ENCODE peak calls at places on chromosomes 11 and 22, in four cellular contexts. R, D, U and E are unnamed samples.

GRCh38 chr11:96265972-96266371 is 77.0 kb downstream of the MAML2 start:
- DNase-seq in R (no peak), D (no peak), U (no peak), E (no peak)

GRCh38 chr11:8531312-8531711 is 62.7 kb downstream of the STK33 start:
- DNase-seq in R (no peak), D (no peak), U (no peak), E (no peak)

GRCh38 chr11:35033011-35033410 is 106.0 kb upstream of the CD44 start:
- DNase-seq in R (no peak), D (no peak), U (no peak), E (no peak)

GRCh38 chr11:132054822-132055221 is 684.4 kb downstream of the NTM start:
- DNase-seq in R (peak), D (no peak), U (no peak), E (peak)

GRCh38 chr11:36360833-36361232 is 64.7 kb downstream of the PRR5L start:
- DNase-seq in R (no peak), D (no peak), U (no peak), E (peak)

GRCh38 chr11:11806586-11806985 is 35.2 kb upstream of the USP47 start:
- DNase-seq in R (no peak), D (no peak), U (no peak), E (no peak)

GRCh38 chr11:116715383-116715782 is 57.4 kb downstream of the BUD13 start:
- DNase-seq in R (no peak), D (no peak), U (no peak), E (no peak)

GRCh38 chr11:19808076-19808911 is 95.7 kb downstream of the NAV2 start:
- DNase-seq in R (no peak), D (no peak), U (no peak), E (peak)

GRCh38 chr11:6411594-6412031 is 7.3 kb downstream of the APBB1 start:
- DNase-seq in R (no peak), D (no peak), U (no peak), E (no peak)

GRCh38 chr11:75389276-75389605 is 10.1 kb upstream of the RPS3 start:
- DNase-seq in R (no peak), D (no peak), U (no peak), E (no peak)

GRCh38 chr11:1838077-1838425 is 730 bp upstream of the TNNI2 start:
- DNase-seq in R (no peak), D (no peak), U (no peak), E (no peak)

GRCh38 chr11:1643146-1643690 is 13.6 kb downstream of the KRTAP5-5 start:
- DNase-seq in R (no peak), D (no peak), U (no peak), E (no peak)

GRCh38 chr11:3958301-3958700 is 102.8 kb downstream of the STIM1 start:
- DNase-seq in R (no peak), D (no peak), U (no peak), E (no peak)

GRCh38 chr11:14262271-14262846 is 96.6 kb downstream of the RRAS2 start:
- DNase-seq in R (no peak), D (no peak), U (no peak), E (peak)

GRCh38 chr11:95671768-95672167 is 117.8 kb downstream of the FAM76B start:
- DNase-seq in R (no peak), D (no peak), U (no peak), E (peak)

GRCh38 chr11:26573896-26574295 is 1.8 kb upstream of the MUC15 start:
- DNase-seq in R (no peak), D (no peak), U (no peak), E (no peak)

GRCh38 chr22:38257650-38258246 is 15.1 kb downstream of the TMEM184B start:
- DNase-seq in R (no peak), D (no peak), U (no peak), E (no peak)

GRCh38 chr11:59710136-59710847 is 3.4 kb downstream of the OR10V1 start:
- DNase-seq in R (no peak), D (no peak), U (no peak), E (no peak)